ENCODE peak calls at places on chromosome 21, in eight cellular contexts. H, O, U, W, N, A, J and C are unnamed samples.

GRCh38 chr21:15564907-15565306 is 164.9 kb upstream of the USP25 start:
- DNase-seq in H (no peak), O (no peak), N (peak), U (no peak), J (no peak), W (no peak), A (no peak), C (no peak)

GRCh38 chr21:38793060-38793459 is 12.7 kb upstream of the ETS2 start:
- DNase-seq in W (no peak), U (no peak), J (no peak), O (no peak), N (no peak), H (no peak), A (no peak), C (no peak)

GRCh38 chr21:41358193-41359166 is 3.3 kb upstream of the MX2 start:
- DNase-seq in H (no peak), N (no peak), A (no peak), W (no peak), J (no peak), U (no peak), O (no peak), C (no peak)

GRCh38 chr21:25408666-25409065 is 198.6 kb downstream of the MRPL39 start:
- DNase-seq in U (no peak), N (no peak), J (no peak), O (no peak), A (no peak), W (no peak), H (no peak), C (no peak)

GRCh38 chr21:37871121-37871862 is 45.0 kb downstream of the KCNJ6 start:
- DNase-seq in O (no peak), N (peak), W (no peak), U (no peak), A (peak), J (no peak), H (no peak), C (no peak)

GRCh38 chr21:16709866-16710550 is 802.8 kb upstream of the CXADR start:
- DNase-seq in N (peak), W (no peak), O (no peak), A (peak), U (no peak), J (no peak), H (no peak), C (no peak)

GRCh38 chr21:34807146-34807880 is 138.5 kb downstream of the CLIC6 start:
- DNase-seq in N (peak), A (peak), O (peak), J (no peak), U (no peak), W (no peak), H (peak), C (peak)

GRCh38 chr21:37665230-37666024 is 250.8 kb downstream of the KCNJ6 start:
- DNase-seq in W (no peak), U (no peak), N (peak), O (no peak), A (no peak), J (no peak), H (no peak), C (no peak)

GRCh38 chr21:39612233-39613028 is at the start of gene B3GALT5:
- DNase-seq in H (peak), J (no peak), N (no peak), U (no peak), A (peak), W (no peak), O (no peak), C (no peak)

GRCh38 chr21:16983425-16983824 is 529.4 kb upstream of the CXADR start:
- DNase-seq in U (no peak), A (no peak), O (no peak), W (no peak), H (no peak), N (no peak), J (no peak), C (no peak)

GRCh38 chr21:37835512-37835911 is 80.7 kb downstream of the KCNJ6 start:
- DNase-seq in N (no peak), A (no peak), O (no peak), W (no peak), H (no peak), J (peak), U (no peak), C (no peak)

GRCh38 chr21:45496151-45496967 is 45.9 kb downstream of the SLC19A1 start:
- DNase-seq in N (no peak), W (no peak), A (no peak), O (no peak), U (no peak), J (no peak), H (no peak), C (no peak)

GRCh38 chr21:41970751-41971653 is 17.2 kb upstream of the C2CD2 start:
- DNase-seq in U (no peak), H (no peak), W (no peak), O (no peak), J (no peak), N (no peak), A (no peak), C (no peak)

GRCh38 chr21:45357436-45358260 is 47.3 kb upstream of the COL18A1 start:
- DNase-seq in O (no peak), U (no peak), W (peak), A (peak), N (peak), J (no peak), H (no peak), C (no peak)

GRCh38 chr21:37435120-37435519 is 68.5 kb downstream of the DYRK1A start:
- DNase-seq in W (peak), H (peak), N (peak), U (no peak), J (no peak), O (peak), A (peak), C (no peak)

GRCh38 chr21:45367402-45368351 is 37.3 kb upstream of the COL18A1 start:
- DNase-seq in W (no peak), A (no peak), H (no peak), O (no peak), N (no peak), U (no peak), J (no peak), C (no peak)

GRCh38 chr21:44028287-44028659 is 16.2 kb downstream of the TRAPPC10 start:
- DNase-seq in U (no peak), J (no peak), A (no peak), O (no peak), W (no peak), H (no peak), N (no peak), C (no peak)

GRCh38 chr21:31901342-31901741 is 28.5 kb downstream of the HUNK start:
- DNase-seq in N (no peak), H (no peak), A (no peak), U (no peak), J (no peak), O (no peak), W (no peak), C (no peak)

GRCh38 chr21:46482846-46483231 is 24.1 kb downstream of the DIP2A start:
- DNase-seq in J (no peak), U (no peak), W (no peak), A (no peak), O (no peak), N (no peak), H (no peak), C (no peak)

GRCh38 chr21:30257773-30258172 is 25.0 kb downstream of the KRTAP24-1 start:
- DNase-seq in U (peak), O (no peak), A (peak), W (no peak), H (peak), N (peak), J (no peak), C (no peak)

GRCh38 chr21:31750843-31751242 is 18.9 kb upstream of the SCAF4 start:
- DNase-seq in W (no peak), O (no peak), H (no peak), A (peak), J (no peak), N (no peak), U (no peak), C (no peak)

GRCh38 chr21:45542242-45542666 is at the start of gene SLC19A1:
- DNase-seq in N (peak), O (peak), W (peak), A (peak), H (peak), J (peak), U (peak), C (peak)

GRCh38 chr21:29245104-29245643 is 53.5 kb upstream of the BACH1 start:
- DNase-seq in O (no peak), J (no peak), W (no peak), U (no peak), N (no peak), A (no peak), H (no peak), C (no peak)